ENCODE peak calls at places on chromosomes 4 and X, in six cellular contexts. One of them, this sample, is unnamed. For H3K27me3, the result is how much of the 10 kb centered on the place peaks cover.

GRCh38 chrX:41921492-41922124 is 1.7 kb downstream of the CASK start:
- DNase-seq in HAP-1: peak
- DNase-seq in CD8-positive, alpha-beta memory T cell: no peak
- DNase-seq in breast epithelium: no peak
- DNase-seq in pancreas: no peak
- DNase-seq in left ventricle myocardium inferior: no peak
- DNase-seq in this sample: peak

GRCh38 chr4:148069086-148070010 is 337.5 kb downstream of the ARHGAP10 start:
- DNase-seq in HAP-1: no peak
- DNase-seq in CD8-positive, alpha-beta memory T cell: no peak
- DNase-seq in breast epithelium: no peak
- DNase-seq in pancreas: no peak
- DNase-seq in left ventricle myocardium inferior: no peak
- DNase-seq in this sample: no peak

GRCh38 chrX:12489341-12489740 is 301.9 kb upstream of the PRPS2 start:
- DNase-seq in HAP-1: no peak
- DNase-seq in CD8-positive, alpha-beta memory T cell: no peak
- DNase-seq in breast epithelium: no peak
- DNase-seq in pancreas: no peak
- DNase-seq in left ventricle myocardium inferior: no peak
- DNase-seq in this sample: no peak

GRCh38 chrX:107935200-107935599 is 47.0 kb downstream of the TEX13B start:
- DNase-seq in HAP-1: no peak
- DNase-seq in CD8-positive, alpha-beta memory T cell: no peak
- DNase-seq in breast epithelium: no peak
- DNase-seq in pancreas: no peak
- DNase-seq in left ventricle myocardium inferior: no peak
- DNase-seq in this sample: no peak

GRCh38 chr4:119585771-119586170 is 42.8 kb downstream of the PDE5A start:
- DNase-seq in HAP-1: no peak
- DNase-seq in CD8-positive, alpha-beta memory T cell: no peak
- DNase-seq in breast epithelium: no peak
- DNase-seq in pancreas: no peak
- DNase-seq in left ventricle myocardium inferior: no peak
- DNase-seq in this sample: no peak

GRCh38 chr4:77599378-77599777 is 6.2 kb upstream of the CXCL13 start:
- DNase-seq in HAP-1: peak
- DNase-seq in CD8-positive, alpha-beta memory T cell: no peak
- DNase-seq in breast epithelium: no peak
- DNase-seq in pancreas: no peak
- DNase-seq in left ventricle myocardium inferior: no peak
- DNase-seq in this sample: no peak

GRCh38 chrX:40189018-40189417 is 91.3 kb upstream of the BCOR start:
- DNase-seq in HAP-1: peak
- DNase-seq in CD8-positive, alpha-beta memory T cell: no peak
- DNase-seq in breast epithelium: no peak
- DNase-seq in pancreas: no peak
- DNase-seq in left ventricle myocardium inferior: no peak
- DNase-seq in this sample: no peak

GRCh38 chr4:83625807-83626206 is 89.9 kb downstream of the GPAT3 start:
- DNase-seq in HAP-1: no peak
- DNase-seq in CD8-positive, alpha-beta memory T cell: no peak
- DNase-seq in breast epithelium: no peak
- DNase-seq in pancreas: no peak
- DNase-seq in left ventricle myocardium inferior: no peak
- DNase-seq in this sample: no peak

GRCh38 chr4:2962614-2963184 is 507 bp downstream of the NOP14 start:
- DNase-seq in HAP-1: no peak
- DNase-seq in CD8-positive, alpha-beta memory T cell: no peak
- DNase-seq in breast epithelium: no peak
- DNase-seq in pancreas: no peak
- DNase-seq in left ventricle myocardium inferior: no peak
- DNase-seq in this sample: peak

GRCh38 chr4:47122592-47123291 is 91.4 kb downstream of the GABRB1 start:
- DNase-seq in HAP-1: peak
- DNase-seq in CD8-positive, alpha-beta memory T cell: peak
- DNase-seq in breast epithelium: no peak
- DNase-seq in pancreas: peak
- DNase-seq in left ventricle myocardium inferior: no peak
- DNase-seq in this sample: peak

GRCh38 chr4:112885897-112886296 is 163.6 kb upstream of the ANK2 start:
- DNase-seq in HAP-1: no peak
- DNase-seq in CD8-positive, alpha-beta memory T cell: no peak
- DNase-seq in breast epithelium: no peak
- DNase-seq in pancreas: no peak
- DNase-seq in left ventricle myocardium inferior: no peak
- DNase-seq in this sample: no peak

GRCh38 chr4:16294455-16294854 is 68.2 kb upstream of the TAPT1 start:
- DNase-seq in HAP-1: no peak
- DNase-seq in CD8-positive, alpha-beta memory T cell: no peak
- DNase-seq in breast epithelium: no peak
- DNase-seq in pancreas: no peak
- DNase-seq in left ventricle myocardium inferior: no peak
- DNase-seq in this sample: no peak

GRCh38 chr4:55214172-55214571 is 88.8 kb upstream of the KDR start:
- DNase-seq in HAP-1: no peak
- DNase-seq in CD8-positive, alpha-beta memory T cell: no peak
- DNase-seq in breast epithelium: no peak
- DNase-seq in pancreas: no peak
- DNase-seq in left ventricle myocardium inferior: no peak
- DNase-seq in this sample: no peak

GRCh38 chr4:87258677-87259076 is 38.3 kb upstream of the KLHL8 start:
- DNase-seq in HAP-1: no peak
- DNase-seq in CD8-positive, alpha-beta memory T cell: no peak
- DNase-seq in breast epithelium: no peak
- DNase-seq in pancreas: no peak
- DNase-seq in left ventricle myocardium inferior: no peak
- DNase-seq in this sample: no peak

GRCh38 chrX:13147758-13148157 is 103.3 kb upstream of the FAM9C start:
- DNase-seq in HAP-1: no peak
- DNase-seq in CD8-positive, alpha-beta memory T cell: no peak
- DNase-seq in breast epithelium: no peak
- DNase-seq in pancreas: no peak
- DNase-seq in left ventricle myocardium inferior: no peak
- DNase-seq in this sample: no peak

GRCh38 chr4:19735012-19735411 is 516.7 kb upstream of the SLIT2 start:
- DNase-seq in HAP-1: no peak
- DNase-seq in CD8-positive, alpha-beta memory T cell: no peak
- DNase-seq in breast epithelium: no peak
- DNase-seq in pancreas: no peak
- DNase-seq in left ventricle myocardium inferior: no peak
- DNase-seq in this sample: no peak

GRCh38 chr4:3526456-3526855 is 5.8 kb downstream of the LRPAP1 start:
- DNase-seq in HAP-1: no peak
- DNase-seq in CD8-positive, alpha-beta memory T cell: no peak
- DNase-seq in breast epithelium: no peak
- DNase-seq in pancreas: no peak
- DNase-seq in left ventricle myocardium inferior: no peak
- DNase-seq in this sample: no peak

GRCh38 chrX:149979126-149979644 is 40.9 kb upstream of the EOLA2 start:
- DNase-seq in HAP-1: no peak
- DNase-seq in CD8-positive, alpha-beta memory T cell: no peak
- DNase-seq in breast epithelium: no peak
- DNase-seq in pancreas: no peak
- DNase-seq in left ventricle myocardium inferior: no peak
- DNase-seq in this sample: no peak

GRCh38 chr4:36187723-36188333 is 56.5 kb downstream of the ARAP2 start:
- DNase-seq in HAP-1: peak
- DNase-seq in CD8-positive, alpha-beta memory T cell: peak
- DNase-seq in breast epithelium: no peak
- DNase-seq in pancreas: no peak
- DNase-seq in left ventricle myocardium inferior: no peak
- DNase-seq in this sample: peak

GRCh38 chr4:96646146-96646545 is 806.3 kb downstream of the PDHA2 start:
- DNase-seq in HAP-1: no peak
- DNase-seq in CD8-positive, alpha-beta memory T cell: no peak
- DNase-seq in breast epithelium: no peak
- DNase-seq in pancreas: no peak
- DNase-seq in left ventricle myocardium inferior: no peak
- DNase-seq in this sample: no peak

GRCh38 chr4:147596377-147596776 is 20.8 kb upstream of the TMEM184C start:
- DNase-seq in HAP-1: no peak
- DNase-seq in CD8-positive, alpha-beta memory T cell: no peak
- DNase-seq in breast epithelium: no peak
- DNase-seq in pancreas: no peak
- DNase-seq in left ventricle myocardium inferior: no peak
- DNase-seq in this sample: no peak

GRCh38 chrX:30779453-30780030 is 109.5 kb downstream of the TAB3 start:
- DNase-seq in HAP-1: no peak
- DNase-seq in CD8-positive, alpha-beta memory T cell: no peak
- DNase-seq in breast epithelium: no peak
- DNase-seq in pancreas: no peak
- DNase-seq in left ventricle myocardium inferior: no peak
- DNase-seq in this sample: no peak

GRCh38 chr4:123896446-123897071 is 500.0 kb downstream of the SPRY1 start:
- DNase-seq in HAP-1: no peak
- DNase-seq in CD8-positive, alpha-beta memory T cell: no peak
- DNase-seq in breast epithelium: no peak
- DNase-seq in pancreas: no peak
- DNase-seq in left ventricle myocardium inferior: no peak
- DNase-seq in this sample: no peak

GRCh38 chr4:119314356-119314755 is 7.6 kb downstream of the FABP2 start:
- DNase-seq in HAP-1: peak
- DNase-seq in CD8-positive, alpha-beta memory T cell: peak
- DNase-seq in breast epithelium: no peak
- DNase-seq in pancreas: no peak
- DNase-seq in left ventricle myocardium inferior: no peak
- DNase-seq in this sample: no peak

GRCh38 chr4:118032691-118033090 is 1.6 kb upstream of the NDST3 start:
- DNase-seq in HAP-1: no peak
- DNase-seq in CD8-positive, alpha-beta memory T cell: no peak
- DNase-seq in breast epithelium: no peak
- DNase-seq in pancreas: no peak
- DNase-seq in left ventricle myocardium inferior: no peak
- DNase-seq in this sample: no peak

DNA sequence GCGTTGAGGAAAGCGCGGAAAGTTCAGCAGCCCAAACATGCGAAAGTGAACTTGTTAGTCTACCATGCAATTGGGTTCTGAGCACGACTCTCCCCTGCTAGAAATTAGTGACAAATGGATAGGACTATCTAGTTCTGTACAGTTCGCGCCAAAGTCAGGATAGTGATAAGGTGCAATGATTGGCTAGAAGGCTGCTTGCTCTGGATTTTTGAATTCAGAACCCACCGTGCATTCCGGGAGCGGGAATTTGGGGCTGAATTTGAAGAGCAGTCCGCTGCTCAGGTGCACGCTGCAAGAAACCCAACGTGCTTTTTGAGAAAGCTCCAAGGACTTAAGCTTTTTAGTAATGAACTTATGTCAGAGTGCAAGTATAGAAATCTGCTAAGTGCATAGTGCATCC is 732 bp upstream of the ESX1 start:
- DNase-seq in HAP-1: no peak
- DNase-seq in CD8-positive, alpha-beta memory T cell: no peak
- DNase-seq in breast epithelium: no peak
- DNase-seq in pancreas: no peak
- DNase-seq in left ventricle myocardium inferior: no peak
- DNase-seq in this sample: no peak
- H3K27me3 ChIP-seq in HAP-1: half or more
- H3K27me3 ChIP-seq in CD8-positive, alpha-beta memory T cell: under half
- H3K27me3 ChIP-seq in breast epithelium: half or more
- H3K27me3 ChIP-seq in pancreas: under half
- H3K27me3 ChIP-seq in left ventricle myocardium inferior: half or more
- H3K27me3 ChIP-seq in this sample: under half

DNA sequence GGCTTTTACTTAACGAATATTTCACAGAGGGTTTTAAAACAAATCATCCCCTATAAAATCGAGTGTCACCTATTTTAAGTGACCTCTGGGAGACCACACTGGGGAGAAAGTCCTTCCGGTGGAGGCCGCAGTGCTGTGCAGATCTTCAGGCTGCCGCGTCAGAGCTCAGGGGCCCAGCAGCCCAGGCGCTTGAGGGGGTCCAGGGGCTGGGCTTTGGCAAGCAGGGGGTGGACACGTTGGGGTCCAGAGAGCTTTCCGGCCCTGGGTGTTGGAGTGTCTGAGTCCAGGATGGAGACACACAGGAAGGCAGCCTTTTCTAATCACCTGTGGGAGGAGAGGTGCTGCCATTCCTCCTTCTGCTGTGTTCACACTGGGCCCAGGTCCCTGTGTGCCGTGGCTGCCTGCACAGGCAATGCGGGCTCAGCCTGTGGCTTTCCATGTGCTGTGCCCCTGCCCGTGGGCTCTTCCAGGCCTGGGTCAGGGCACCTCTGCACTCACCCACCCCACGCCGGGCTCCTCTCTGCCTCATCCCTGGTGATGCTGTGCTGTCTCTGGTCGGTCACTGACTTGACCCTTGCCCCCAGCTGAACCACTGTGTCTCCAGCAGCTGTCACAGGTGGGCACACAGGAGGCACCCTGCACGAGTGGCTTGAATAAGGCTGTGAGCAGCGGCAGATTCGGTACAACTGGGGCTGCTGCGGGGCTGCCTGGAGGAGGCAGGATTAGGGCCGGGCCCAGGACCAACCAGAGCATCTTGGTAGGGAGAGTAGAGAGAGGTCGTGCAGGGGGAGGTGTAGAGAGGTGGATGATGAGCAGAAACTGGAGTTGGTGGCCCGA is 10.0 kb downstream of the HTRA3 start:
- DNase-seq in HAP-1: no peak
- DNase-seq in CD8-positive, alpha-beta memory T cell: no peak
- DNase-seq in breast epithelium: no peak
- DNase-seq in pancreas: no peak
- DNase-seq in left ventricle myocardium inferior: peak
- DNase-seq in this sample: no peak
- H3K27me3 ChIP-seq in HAP-1: under half
- H3K27me3 ChIP-seq in CD8-positive, alpha-beta memory T cell: under half
- H3K27me3 ChIP-seq in breast epithelium: under half
- H3K27me3 ChIP-seq in pancreas: under half
- H3K27me3 ChIP-seq in left ventricle myocardium inferior: under half
- H3K27me3 ChIP-seq in this sample: under half

DNA sequence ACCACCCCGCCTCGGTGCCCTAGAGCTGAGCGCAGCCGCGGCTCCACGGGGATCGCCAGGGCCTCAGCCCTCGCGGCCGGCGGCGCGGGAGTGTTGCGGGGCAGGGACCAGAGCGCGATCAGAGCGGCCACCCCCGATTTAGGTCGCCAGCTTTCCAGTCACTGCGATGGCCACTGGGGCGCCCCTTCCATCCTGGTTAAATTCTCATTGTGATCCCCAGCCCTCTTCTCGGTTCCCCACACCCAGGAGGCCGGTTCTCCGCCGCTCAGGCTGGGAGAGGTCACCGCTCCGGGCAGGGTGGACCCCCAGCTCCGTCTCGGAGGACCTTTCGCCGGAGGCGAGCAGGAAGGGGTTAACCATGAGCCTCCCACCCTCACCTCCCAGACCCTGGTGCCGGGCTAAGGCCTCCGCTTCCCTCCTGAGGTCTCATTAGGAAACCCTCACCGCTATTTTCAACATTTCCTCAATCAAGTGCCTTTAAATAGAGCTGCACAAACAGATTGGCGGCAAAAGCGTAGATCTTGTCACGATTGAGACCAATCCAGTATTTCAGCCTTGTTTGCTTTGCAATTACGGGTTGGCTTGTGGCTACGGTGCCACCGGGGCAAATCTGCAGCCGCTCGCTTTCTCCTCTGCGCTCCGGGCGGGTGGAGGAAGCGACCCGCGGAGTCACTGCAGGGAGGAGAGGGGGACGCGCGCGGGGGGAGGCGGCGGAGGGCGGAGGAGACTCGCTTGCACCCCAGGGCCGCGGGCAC is 8.3 kb upstream of the HAND2 start:
- DNase-seq in HAP-1: no peak
- DNase-seq in CD8-positive, alpha-beta memory T cell: no peak
- DNase-seq in breast epithelium: no peak
- DNase-seq in pancreas: peak
- DNase-seq in left ventricle myocardium inferior: peak
- DNase-seq in this sample: peak
- H3K27me3 ChIP-seq in HAP-1: half or more
- H3K27me3 ChIP-seq in CD8-positive, alpha-beta memory T cell: half or more
- H3K27me3 ChIP-seq in breast epithelium: half or more
- H3K27me3 ChIP-seq in pancreas: under half
- H3K27me3 ChIP-seq in left ventricle myocardium inferior: half or more
- H3K27me3 ChIP-seq in this sample: half or more

GRCh38 chrX:54320067-54320466 is 37.8 kb downstream of the WNK3 start:
- DNase-seq in HAP-1: no peak
- DNase-seq in CD8-positive, alpha-beta memory T cell: no peak
- DNase-seq in breast epithelium: no peak
- DNase-seq in pancreas: no peak
- DNase-seq in left ventricle myocardium inferior: no peak
- DNase-seq in this sample: no peak
- H3K27me3 ChIP-seq in HAP-1: under half
- H3K27me3 ChIP-seq in CD8-positive, alpha-beta memory T cell: under half
- H3K27me3 ChIP-seq in breast epithelium: under half
- H3K27me3 ChIP-seq in pancreas: under half
- H3K27me3 ChIP-seq in left ventricle myocardium inferior: under half
- H3K27me3 ChIP-seq in this sample: under half

This sample was measured in HL-60.